ENCODE peak calls at places on chromosomes 12 and 14, in eight cellular contexts. P is fibroblast of lung, R is thyroid gland, Y is PC-3, J is GM23338, L is HCT116, H is ascending aorta, G is stomach. W is an unnamed sample. For H3K4me1, the result is how much of the 10 kb centered on the place peaks cover.

GRCh38 chr12:30805959-30806358 is 51.2 kb upstream of the CAPRIN2 start:
- DNase-seq in P (no peak), J (no peak), H (no peak), L (no peak), R (no peak), Y (peak), G (no peak), W (no peak)

GRCh38 chr14:98576463-98576862 is 695.5 kb downstream of the BCL11B start:
- DNase-seq in J (no peak), R (no peak), G (no peak), P (no peak), L (no peak), Y (no peak), H (no peak), W (no peak)

GRCh38 chr14:91264151-91265150 is 19.9 kb upstream of the GPR68 start:
- DNase-seq in J (peak), L (no peak), Y (peak), P (no peak), R (peak), H (no peak), G (peak), W (peak)

GRCh38 chr14:61555056-61555838 is 140.1 kb upstream of the HIF1A start:
- DNase-seq in G (no peak), R (no peak), P (peak), H (peak), L (no peak), J (no peak), Y (peak), W (no peak)

GRCh38 chr12:122031342-122032216 is 9.9 kb downstream of the BCL7A start:
- DNase-seq in H (no peak), Y (peak), P (no peak), R (peak), J (peak), L (no peak), G (peak), W (peak)

GRCh38 chr12:131115766-131116165 is 162.1 kb downstream of the ADGRD1 start:
- DNase-seq in G (no peak), H (no peak), P (no peak), R (no peak), J (no peak), Y (no peak), L (no peak), W (no peak)

GRCh38 chr12:22874151-22874550 is 249.2 kb downstream of the ETNK1 start:
- DNase-seq in R (no peak), Y (no peak), J (no peak), P (peak), L (no peak), G (no peak), H (no peak), W (no peak)

GRCh38 chr14:101201535-101202125 is 298.1 kb upstream of the RTL1 start:
- DNase-seq in P (no peak), G (peak), L (no peak), H (peak), Y (no peak), R (no peak), J (no peak), W (no peak)

GRCh38 chr14:54572316-54572715 is 5.4 kb downstream of the SAMD4A start:
- DNase-seq in L (no peak), H (no peak), J (peak), P (no peak), G (no peak), Y (peak), R (no peak), W (no peak)

GRCh38 chr14:65238456-65238855 is 136.1 kb upstream of the MAX start:
- DNase-seq in P (peak), R (no peak), H (no peak), G (no peak), L (no peak), Y (peak), J (no peak), W (no peak)

GRCh38 chr12:57755454-57756372 is 810 bp downstream of the MARCHF9 start:
- DNase-seq in H (no peak), R (peak), G (peak), L (no peak), Y (peak), J (peak), P (no peak), W (peak)

GRCh38 chr12:102063066-102063465 is 1.3 kb upstream of the WASHC3 start:
- DNase-seq in Y (peak), R (no peak), G (no peak), L (peak), J (peak), P (no peak), H (no peak), W (no peak)

GRCh38 chr12:70615177-70615576 is 22.1 kb downstream of the PTPRB start:
- DNase-seq in L (no peak), Y (no peak), R (no peak), P (no peak), J (no peak), G (no peak), H (no peak), W (no peak)

GRCh38 chr12:52035926-52036325 is 15.3 kb upstream of the NR4A1 start:
- DNase-seq in Y (no peak), P (no peak), G (no peak), R (no peak), L (no peak), J (no peak), H (no peak), W (peak)

GRCh38 chr14:102208741-102209140 is 69.0 kb downstream of the WDR20 start:
- DNase-seq in L (no peak), P (no peak), J (no peak), H (no peak), R (no peak), Y (no peak), G (no peak), W (no peak)

GRCh38 chr14:61281186-61281676 is at the start of gene TMEM30B:
- DNase-seq in P (no peak), Y (peak), L (no peak), G (peak), J (peak), R (peak), H (no peak), W (peak)

GRCh38 chr14:35435177-35435576 is 30.6 kb upstream of the NFKBIA start:
- DNase-seq in P (peak), R (no peak), J (no peak), G (no peak), Y (peak), H (no peak), L (no peak), W (no peak)

GRCh38 chr12:108442077-108442476 is 73.0 kb upstream of the FICD start:
- DNase-seq in J (peak), L (no peak), H (no peak), P (no peak), Y (no peak), G (no peak), R (no peak), W (no peak)

GRCh38 chr12:68479261-68479581 is 131.5 kb upstream of the RAP1B start:
- DNase-seq in R (peak), P (peak), G (no peak), L (no peak), Y (no peak), J (no peak), H (no peak), W (no peak)

GRCh38 chr12:120712654-120713053 is 2.4 kb downstream of the UNC119B start:
- DNase-seq in Y (no peak), R (no peak), L (no peak), P (no peak), G (no peak), H (no peak), J (no peak), W (no peak)

GRCh38 chr14:35378638-35379568 is 25.6 kb downstream of the NFKBIA start:
- DNase-seq in J (no peak), H (no peak), G (no peak), Y (no peak), R (no peak), L (no peak), P (peak), W (no peak)

GRCh38 chr12:93682846-93683261 is 5.7 kb downstream of the CRADD start:
- DNase-seq in L (no peak), P (peak), G (no peak), Y (no peak), J (no peak), H (no peak), R (peak), W (no peak)

GRCh38 chr12:104870797-104871196 is 87.3 kb downstream of the SLC41A2 start:
- DNase-seq in P (no peak), G (no peak), Y (no peak), H (no peak), J (peak), R (no peak), L (no peak), W (no peak)

GRCh38 chr12:48925218-48925871 is at the start of gene FKBP11:
- DNase-seq in P (peak), J (peak), Y (no peak), G (peak), H (peak), R (peak), L (no peak), W (peak)

GRCh38 chr14:62711351-62712023 is 333.8 kb downstream of the KCNH5 start:
- DNase-seq in P (no peak), J (peak), Y (no peak), L (no peak), H (no peak), G (no peak), R (no peak), W (no peak)
- H3K4me3 ChIP-seq in P (no peak), J (no peak), Y (no peak), L (no peak), H (no peak), G (no peak), R (no peak), W (no peak)

GRCh38 chr14:93775744-93776143 is 12.5 kb downstream of the PRIMA1 start:
- DNase-seq in Y (no peak), L (no peak), H (no peak), R (no peak), G (no peak), P (no peak), J (no peak), W (no peak)

GRCh38 chr14:93778856-93779629 is 9.2 kb downstream of the PRIMA1 start:
- DNase-seq in P (no peak), L (no peak), G (peak), Y (no peak), J (no peak), H (no peak), R (no peak), W (no peak)

GRCh38 chr14:93780811-93781210 is 7.5 kb downstream of the PRIMA1 start:
- DNase-seq in P (no peak), J (no peak), Y (no peak), L (no peak), G (no peak), R (peak), H (no peak), W (no peak)

GRCh38 chr14:93775158-93775557 is 13.1 kb downstream of the PRIMA1 start:
- DNase-seq in G (no peak), J (no peak), Y (no peak), P (no peak), H (no peak), L (no peak), R (no peak), W (no peak)

GRCh38 chr14:93778453-93778852 is 9.8 kb downstream of the PRIMA1 start:
- DNase-seq in L (no peak), G (peak), Y (no peak), H (no peak), P (no peak), J (no peak), R (no peak), W (no peak)
- H3K4me1 ChIP-seq in L (under half), G (under half), Y (under half), H (under half), P (under half), J (under half), R (under half), W (under half)

GRCh38 chr12:114685320-114685781 is 1.4 kb upstream of the TBX3 start:
- DNase-seq in P (no peak), H (no peak), G (no peak), J (peak), L (no peak), R (peak), Y (no peak), W (no peak)
- H3K4me3 ChIP-seq in P (peak), H (peak), G (peak), J (peak), L (peak), R (peak), Y (peak), W (no peak)

GRCh38 chr12:111446044-111446581 is 40.4 kb downstream of the SH2B3 start:
- DNase-seq in G (peak), J (peak), Y (no peak), P (peak), H (peak), L (no peak), R (peak), W (peak)

GRCh38 chr12:111448266-111448830 is 42.6 kb downstream of the SH2B3 start:
- DNase-seq in P (no peak), R (no peak), H (peak), L (no peak), G (peak), J (peak), Y (no peak), W (no peak)

GRCh38 chr12:111446631-111447570 is 41.2 kb downstream of the SH2B3 start:
- DNase-seq in H (no peak), L (no peak), G (peak), J (no peak), R (no peak), Y (no peak), P (no peak), W (peak)

GRCh38 chr12:111448831-111449790 is 43.4 kb downstream of the SH2B3 start:
- DNase-seq in Y (no peak), H (no peak), R (no peak), G (peak), J (no peak), P (no peak), L (no peak), W (no peak)

DNA sequence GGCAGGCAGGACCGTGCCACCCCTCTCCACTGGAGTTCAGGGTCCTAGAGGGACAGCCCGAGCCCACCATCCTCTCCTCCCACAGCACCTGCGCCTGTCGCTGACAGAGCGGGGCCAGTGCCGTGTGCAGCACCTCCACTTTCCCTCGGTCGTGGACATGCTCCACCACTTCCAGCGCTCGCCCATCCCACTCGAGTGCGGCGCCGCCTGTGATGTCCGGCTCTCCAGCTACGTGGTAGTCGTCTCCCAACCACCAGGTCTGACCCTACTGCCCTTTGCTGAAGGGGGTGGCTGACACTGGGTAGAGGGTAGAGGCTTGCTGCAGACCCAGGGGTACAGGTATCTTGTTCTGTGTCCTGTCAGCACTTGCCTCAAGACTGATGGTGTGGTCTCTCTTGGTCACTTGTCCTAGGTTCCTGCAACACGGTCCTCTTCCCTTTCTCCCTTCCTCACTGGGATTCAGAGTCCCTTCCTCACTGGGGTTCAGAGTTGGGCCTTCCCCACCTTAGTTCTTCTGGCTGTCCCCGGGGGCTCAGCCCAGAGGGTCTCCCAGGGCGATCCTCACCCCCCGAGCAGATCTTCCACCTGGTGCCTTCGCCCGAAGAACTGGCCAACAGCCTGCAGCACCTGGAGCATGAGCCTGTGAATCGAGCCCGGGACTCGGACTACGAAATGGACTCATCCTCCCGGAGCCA is 42.0 kb downstream of the SH2B3 start:
- DNase-seq in H (peak), Y (no peak), J (no peak), G (peak), P (no peak), L (no peak), R (no peak), W (peak)
- H3K4me1 ChIP-seq in H (under half), Y (under half), J (under half), G (under half), P (under half), L (under half), R (half or more), W (half or more)

W was measured in body of pancreas.